ENCODE peak calls at places on chromosomes 13 and 19, in nine cellular contexts. B is stimulated activated CD8-positive, alpha-beta memory T cell treated with anti-CD3 and anti-CD28 coated beads, Interleukin-12 subunit alpha, Interleukin-12 subunit beta, amount 100 ng/mL, for 4 hours; K is Daoy; X is AG04449; G is right lobe of liver; I is NCI-H2107; R is activated T-cell treated with anti-CD3 and anti-CD28 coated beads, Interleukin-2, amount 50 U/mL, for 4 hours; Z is foreskin fibroblast; Q is astrocyte of the spinal cord. E is an unnamed sample.

GRCh38 chr13:51818771-51819511 is 15.0 kb upstream of the DHRS12 start:
- DNase-seq in B (peak; percentile 23), K (peak; percentile 45), X (no peak), G (no peak), I (no peak), R (peak; percentile 45), Z (peak; percentile 54), Q (no peak), E (no peak)

GRCh38 chr13:108033800-108034707 is 181.3 kb downstream of the LIG4 start:
- DNase-seq in B (no peak), K (peak; percentile 4), X (no peak), G (no peak), I (no peak), R (no peak), Z (no peak), Q (no peak), E (no peak)

GRCh38 chr19:17058236-17058635 is 17.0 kb downstream of the HAUS8 start:
- DNase-seq in B (no peak), K (no peak), X (no peak), G (no peak), I (no peak), R (no peak), Z (peak; percentile 45), Q (peak; percentile 38), E (no peak)

GRCh38 chr13:42996584-42996983 is 4.5 kb upstream of the EPSTI1 start:
- DNase-seq in B (no peak), K (peak; percentile 22), X (peak; percentile 98), G (no peak), I (no peak), R (no peak), Z (peak; percentile 86), Q (peak; percentile 84), E (no peak)

GRCh38 chr13:73599232-73600128 is 534.7 kb downstream of the KLF12 start:
- DNase-seq in B (no peak), K (no peak), X (no peak), G (no peak), I (no peak), R (no peak), Z (no peak), Q (no peak), E (no peak)

GRCh38 chr13:109330941-109331340 is 455.4 kb downstream of the IRS2 start:
- DNase-seq in B (no peak), K (no peak), X (no peak), G (no peak), I (no peak), R (no peak), Z (peak; percentile 81), Q (peak; percentile 24), E (no peak)

GRCh38 chr13:27338816-27339215 is 68.2 kb downstream of the RASL11A start:
- DNase-seq in B (no peak), K (peak; percentile 33), X (no peak), G (no peak), I (no peak), R (no peak), Z (no peak), Q (no peak), E (no peak)

GRCh38 chr13:40362502-40362901 is 303.9 kb downstream of the FOXO1 start:
- DNase-seq in B (no peak), K (peak; percentile 28), X (no peak), G (no peak), I (no peak), R (no peak), Z (no peak), Q (no peak), E (no peak)

GRCh38 chr13:44577236-44578063 is 1.3 kb upstream of the TSC22D1 start:
- DNase-seq in B (peak; percentile 93), K (peak; percentile 97), X (peak; percentile 70), G (peak; percentile 92), I (peak; percentile 96), R (peak; percentile 95), Z (peak; percentile 99), Q (peak; percentile 98), E (peak; percentile 100)

GRCh38 chr19:41691268-41691970 is 3.3 kb upstream of the CEACAM7 start:
- DNase-seq in B (no peak), K (peak; percentile 28), X (no peak), G (no peak), I (no peak), R (no peak), Z (peak; percentile 24), Q (no peak), E (no peak)

GRCh38 chr19:17721821-17722220 is 2.5 kb downstream of the MAP1S start:
- DNase-seq in B (no peak), K (peak; percentile 74), X (no peak), G (peak; percentile 59), I (no peak), R (no peak), Z (peak; percentile 81), Q (no peak), E (peak; percentile 78)

GRCh38 chr13:52738719-52739467 is 727 bp downstream of the CNMD start:
- DNase-seq in B (no peak), K (peak; percentile 27), X (no peak), G (no peak), I (no peak), R (peak; percentile 20), Z (peak; percentile 16), Q (no peak), E (no peak)

GRCh38 chr13:74045583-74045982 is 88.6 kb downstream of the KLF12 start:
- DNase-seq in B (no peak), K (no peak), X (no peak), G (no peak), I (no peak), R (no peak), Z (no peak), Q (no peak), E (no peak)

GRCh38 chr19:6233827-6234511 is 45.8 kb downstream of the MLLT1 start:
- DNase-seq in B (no peak), K (no peak), X (no peak), G (peak; percentile 89), I (no peak), R (no peak), Z (no peak), Q (no peak), E (no peak)

GRCh38 chr19:18991050-18991449 is 42.3 kb downstream of the SUGP2 start:
- DNase-seq in B (no peak), K (no peak), X (no peak), G (no peak), I (no peak), R (no peak), Z (no peak), Q (no peak), E (no peak)

GRCh38 chr13:41603917-41604316 is 146.6 kb downstream of the RGCC start:
- DNase-seq in B (no peak), K (peak; percentile 67), X (no peak), G (no peak), I (no peak), R (no peak), Z (peak; percentile 82), Q (peak; percentile 64), E (no peak)

GRCh38 chr13:98307392-98307743 is 130.3 kb upstream of the RNF113B start:
- DNase-seq in B (no peak), K (no peak), X (no peak), G (no peak), I (no peak), R (no peak), Z (peak; percentile 26), Q (no peak), E (no peak)

GRCh38 chr13:34421849-34422475 is 520.1 kb upstream of the NBEA start:
- DNase-seq in B (no peak), K (no peak), X (no peak), G (no peak), I (no peak), R (no peak), Z (no peak), Q (no peak), E (no peak)

GRCh38 chr19:19562665-19563347 is 24.7 kb downstream of the CILP2 start:
- DNase-seq in B (no peak), K (no peak), X (no peak), G (no peak), I (no peak), R (peak; percentile 35), Z (no peak), Q (no peak), E (no peak)

GRCh38 chr13:39148513-39148961 is 110.3 kb downstream of the NHLRC3 start:
- DNase-seq in B (no peak), K (peak; percentile 73), X (peak; percentile 31), G (no peak), I (peak; percentile 54), R (no peak), Z (peak; percentile 48), Q (peak; percentile 72), E (no peak)

GRCh38 chr13:31629085-31629785 is 110.1 kb upstream of the RXFP2 start:
- DNase-seq in B (no peak), K (peak; percentile 14), X (no peak), G (no peak), I (no peak), R (no peak), Z (peak; percentile 86), Q (peak; percentile 64), E (peak; percentile 63)

GRCh38 chr19:41696402-41697197 is 8.5 kb upstream of the CEACAM7 start:
- DNase-seq in B (no peak), K (no peak), X (no peak), G (peak; percentile 21), I (no peak), R (no peak), Z (peak; percentile 12), Q (no peak), E (peak; percentile 5)

GRCh38 chr19:8592231-8593009 is 15.2 kb upstream of the MYO1F start:
- DNase-seq in B (peak; percentile 86), K (peak; percentile 97), X (peak; percentile 61), G (peak; percentile 91), I (no peak), R (peak; percentile 94), Z (peak; percentile 91), Q (peak; percentile 98), E (peak; percentile 93)

GRCh38 chr13:24605923-24606372 is 74.3 kb upstream of the ATP12A start:
- DNase-seq in B (no peak), K (peak; percentile 32), X (no peak), G (no peak), I (no peak), R (no peak), Z (peak; percentile 29), Q (no peak), E (no peak)

GRCh38 chr19:2330632-2331284 is 2.3 kb downstream of the SPPL2B start:
- DNase-seq in B (no peak), K (no peak), X (no peak), G (peak; percentile 69), I (peak; percentile 75), R (no peak), Z (no peak), Q (no peak), E (no peak)

GRCh38 chr13:31009166-31009565 is 76.7 kb downstream of the TEX26 start:
- DNase-seq in B (no peak), K (peak; percentile 45), X (no peak), G (no peak), I (no peak), R (no peak), Z (no peak), Q (peak; percentile 23), E (no peak)

GRCh38 chr13:101545521-101545920 is 93.0 kb downstream of the ITGBL1 start:
- DNase-seq in B (no peak), K (no peak), X (no peak), G (no peak), I (no peak), R (no peak), Z (peak; percentile 61), Q (peak; percentile 18), E (no peak)

GRCh38 chr13:51825681-51826254 is 19.2 kb downstream of the TMEM272 start:
- DNase-seq in B (no peak), K (no peak), X (no peak), G (no peak), I (no peak), R (no peak), Z (no peak), Q (no peak), E (no peak)

E was measured in GDM1.